ENCODE peak calls at places on chromosome 13, in six cellular contexts. One of them, this sample, is unnamed.

GRCh38 chr13:23959231-23959862 is 62.0 kb upstream of the C1QTNF9B start:
- DNase-seq in breast epithelium: no peak
- DNase-seq in prostate gland: no peak
- DNase-seq in tibial nerve: no peak
- DNase-seq in GM12878: no peak
- DNase-seq in heart left ventricle: no peak
- DNase-seq in this sample: peak

GRCh38 chr13:96637039-96637438 is 357.2 kb downstream of the OXGR1 start:
- DNase-seq in breast epithelium: no peak
- DNase-seq in prostate gland: no peak
- DNase-seq in tibial nerve: no peak
- DNase-seq in heart left ventricle: no peak
- DNase-seq in GM12878: no peak
- DNase-seq in this sample: no peak

GRCh38 chr13:94173312-94173854 is 306.1 kb downstream of the DCT start:
- DNase-seq in tibial nerve: no peak
- DNase-seq in prostate gland: no peak
- DNase-seq in GM12878: no peak
- DNase-seq in breast epithelium: no peak
- DNase-seq in heart left ventricle: no peak
- DNase-seq in this sample: no peak

GRCh38 chr13:40120781-40121180 is 465.3 kb downstream of the COG6 start:
- DNase-seq in prostate gland: no peak
- DNase-seq in breast epithelium: no peak
- DNase-seq in GM12878: no peak
- DNase-seq in tibial nerve: no peak
- DNase-seq in heart left ventricle: no peak
- DNase-seq in this sample: no peak

GRCh38 chr13:29901714-29902631 is 51.6 kb upstream of the UBL3 start:
- DNase-seq in GM12878: no peak
- DNase-seq in breast epithelium: peak
- DNase-seq in prostate gland: no peak
- DNase-seq in tibial nerve: peak
- DNase-seq in heart left ventricle: no peak
- DNase-seq in this sample: no peak

GRCh38 chr13:56736966-56737365 is 403.8 kb upstream of the PRR20A start:
- DNase-seq in breast epithelium: no peak
- DNase-seq in prostate gland: no peak
- DNase-seq in GM12878: no peak
- DNase-seq in heart left ventricle: no peak
- DNase-seq in tibial nerve: no peak
- DNase-seq in this sample: no peak

GRCh38 chr13:40053401-40053800 is 397.9 kb downstream of the COG6 start:
- DNase-seq in breast epithelium: no peak
- DNase-seq in tibial nerve: no peak
- DNase-seq in heart left ventricle: no peak
- DNase-seq in GM12878: no peak
- DNase-seq in prostate gland: no peak
- DNase-seq in this sample: no peak

GRCh38 chr13:31909889-31910551 is 121.6 kb upstream of the FRY start:
- DNase-seq in tibial nerve: peak
- DNase-seq in prostate gland: peak
- DNase-seq in heart left ventricle: no peak
- DNase-seq in GM12878: peak
- DNase-seq in breast epithelium: no peak
- DNase-seq in this sample: peak

GRCh38 chr13:23427342-23428182 is 5.9 kb downstream of the SACS start:
- DNase-seq in GM12878: no peak
- DNase-seq in tibial nerve: no peak
- DNase-seq in prostate gland: peak
- DNase-seq in breast epithelium: peak
- DNase-seq in heart left ventricle: no peak
- DNase-seq in this sample: peak

GRCh38 chr13:71867101-71867814 is at the start of gene DACH1:
- DNase-seq in tibial nerve: peak
- DNase-seq in GM12878: no peak
- DNase-seq in breast epithelium: no peak
- DNase-seq in heart left ventricle: peak
- DNase-seq in prostate gland: peak
- DNase-seq in this sample: peak

GRCh38 chr13:69199664-69200063 is 908.0 kb upstream of the ATXN8OS start:
- DNase-seq in heart left ventricle: no peak
- DNase-seq in breast epithelium: no peak
- DNase-seq in prostate gland: no peak
- DNase-seq in GM12878: no peak
- DNase-seq in tibial nerve: no peak
- DNase-seq in this sample: no peak

GRCh38 chr13:100521912-100522490 is 66.6 kb downstream of the GGACT start:
- DNase-seq in prostate gland: no peak
- DNase-seq in GM12878: no peak
- DNase-seq in tibial nerve: no peak
- DNase-seq in breast epithelium: no peak
- DNase-seq in heart left ventricle: no peak
- DNase-seq in this sample: no peak

GRCh38 chr13:35552172-35552844 is 75.8 kb upstream of the MAB21L1 start:
- DNase-seq in breast epithelium: no peak
- DNase-seq in GM12878: no peak
- DNase-seq in prostate gland: no peak
- DNase-seq in tibial nerve: no peak
- DNase-seq in heart left ventricle: no peak
- DNase-seq in this sample: no peak

GRCh38 chr13:95193509-95194230 is 107.6 kb downstream of the ABCC4 start:
- DNase-seq in GM12878: no peak
- DNase-seq in breast epithelium: no peak
- DNase-seq in heart left ventricle: no peak
- DNase-seq in prostate gland: no peak
- DNase-seq in tibial nerve: no peak
- DNase-seq in this sample: no peak

GRCh38 chr13:72204291-72204690 is 337.3 kb upstream of the DACH1 start:
- DNase-seq in breast epithelium: no peak
- DNase-seq in heart left ventricle: no peak
- DNase-seq in tibial nerve: no peak
- DNase-seq in prostate gland: no peak
- DNase-seq in GM12878: no peak
- DNase-seq in this sample: no peak

GRCh38 chr13:40315416-40316064 is 350.9 kb downstream of the FOXO1 start:
- DNase-seq in tibial nerve: no peak
- DNase-seq in prostate gland: no peak
- DNase-seq in heart left ventricle: no peak
- DNase-seq in breast epithelium: peak
- DNase-seq in GM12878: no peak
- DNase-seq in this sample: no peak

GRCh38 chr13:32019612-32020233 is 11.9 kb upstream of the FRY start:
- DNase-seq in tibial nerve: peak
- DNase-seq in breast epithelium: no peak
- DNase-seq in heart left ventricle: no peak
- DNase-seq in GM12878: peak
- DNase-seq in prostate gland: peak
- DNase-seq in this sample: peak

GRCh38 chr13:66506979-66507378 is 723.2 kb downstream of the PCDH9 start:
- DNase-seq in prostate gland: no peak
- DNase-seq in heart left ventricle: no peak
- DNase-seq in breast epithelium: no peak
- DNase-seq in tibial nerve: no peak
- DNase-seq in GM12878: no peak
- DNase-seq in this sample: no peak

GRCh38 chr13:76822691-76823267 is 63.4 kb downstream of the KCTD12 start:
- DNase-seq in GM12878: no peak
- DNase-seq in heart left ventricle: no peak
- DNase-seq in prostate gland: no peak
- DNase-seq in tibial nerve: no peak
- DNase-seq in breast epithelium: no peak
- DNase-seq in this sample: no peak

GRCh38 chr13:40186636-40187323 is 479.7 kb downstream of the FOXO1 start:
- DNase-seq in heart left ventricle: no peak
- DNase-seq in GM12878: no peak
- DNase-seq in tibial nerve: no peak
- DNase-seq in breast epithelium: no peak
- DNase-seq in prostate gland: no peak
- DNase-seq in this sample: no peak

GRCh38 chr13:92833071-92833470 is 393.5 kb upstream of the GPC6 start:
- DNase-seq in breast epithelium: no peak
- DNase-seq in heart left ventricle: no peak
- DNase-seq in prostate gland: no peak
- DNase-seq in GM12878: no peak
- DNase-seq in tibial nerve: no peak
- DNase-seq in this sample: no peak

GRCh38 chr13:25803626-25804025 is 248.2 kb downstream of the SHISA2 start:
- DNase-seq in tibial nerve: no peak
- DNase-seq in prostate gland: no peak
- DNase-seq in GM12878: no peak
- DNase-seq in heart left ventricle: no peak
- DNase-seq in breast epithelium: no peak
- DNase-seq in this sample: no peak

GRCh38 chr13:35210234-35210633 is 266.3 kb downstream of the MAB21L1 start:
- DNase-seq in tibial nerve: no peak
- DNase-seq in GM12878: no peak
- DNase-seq in breast epithelium: no peak
- DNase-seq in prostate gland: no peak
- DNase-seq in heart left ventricle: no peak
- DNase-seq in this sample: no peak

GRCh38 chr13:65679240-65679639 is 1550.9 kb downstream of the PCDH9 start:
- DNase-seq in tibial nerve: no peak
- DNase-seq in prostate gland: no peak
- DNase-seq in breast epithelium: no peak
- DNase-seq in GM12878: no peak
- DNase-seq in heart left ventricle: no peak
- DNase-seq in this sample: no peak

GRCh38 chr13:26590379-26590778 is 32.9 kb downstream of the WASF3 start:
- DNase-seq in heart left ventricle: no peak
- DNase-seq in prostate gland: no peak
- DNase-seq in GM12878: no peak
- DNase-seq in breast epithelium: no peak
- DNase-seq in tibial nerve: no peak
- DNase-seq in this sample: no peak

GRCh38 chr13:65585346-65585745 is 1644.8 kb downstream of the PCDH9 start:
- DNase-seq in prostate gland: no peak
- DNase-seq in breast epithelium: no peak
- DNase-seq in GM12878: no peak
- DNase-seq in tibial nerve: no peak
- DNase-seq in heart left ventricle: no peak
- DNase-seq in this sample: no peak

GRCh38 chr13:32501058-32501457 is 37.5 kb downstream of the N4BP2L2 start:
- DNase-seq in prostate gland: no peak
- DNase-seq in heart left ventricle: no peak
- DNase-seq in breast epithelium: no peak
- DNase-seq in GM12878: no peak
- DNase-seq in tibial nerve: no peak
- DNase-seq in this sample: no peak

GRCh38 chr13:57739791-57740190 is 108.2 kb downstream of the PCDH17 start:
- DNase-seq in prostate gland: no peak
- DNase-seq in tibial nerve: no peak
- DNase-seq in GM12878: no peak
- DNase-seq in heart left ventricle: no peak
- DNase-seq in breast epithelium: no peak
- DNase-seq in this sample: no peak

GRCh38 chr13:27574661-27575060 is 45.7 kb downstream of the LNX2 start:
- DNase-seq in heart left ventricle: no peak
- DNase-seq in tibial nerve: no peak
- DNase-seq in GM12878: no peak
- DNase-seq in breast epithelium: no peak
- DNase-seq in prostate gland: no peak
- DNase-seq in this sample: no peak

GRCh38 chr13:100828226-100828625 is 153.6 kb upstream of the TMTC4 start:
- DNase-seq in heart left ventricle: no peak
- DNase-seq in GM12878: no peak
- DNase-seq in tibial nerve: no peak
- DNase-seq in prostate gland: no peak
- DNase-seq in breast epithelium: no peak
- DNase-seq in this sample: no peak

GRCh38 chr13:112444416-112445399 is 68.6 kb downstream of the SPACA7 start:
- DNase-seq in tibial nerve: no peak
- DNase-seq in breast epithelium: peak
- DNase-seq in heart left ventricle: peak
- DNase-seq in prostate gland: no peak
- DNase-seq in GM12878: no peak
- DNase-seq in this sample: peak

GRCh38 chr13:44379885-44380284 is 6.3 kb downstream of the SERP2 start:
- DNase-seq in prostate gland: no peak
- DNase-seq in tibial nerve: no peak
- DNase-seq in GM12878: no peak
- DNase-seq in heart left ventricle: no peak
- DNase-seq in breast epithelium: no peak
- DNase-seq in this sample: no peak
- TF ChIP-seq POLR2A in prostate gland: no peak
- TF ChIP-seq POLR2A in tibial nerve: no peak
- TF ChIP-seq POLR2A in GM12878: no peak
- TF ChIP-seq POLR2A in heart left ventricle: no peak
- TF ChIP-seq POLR2A in breast epithelium: no peak
- TF ChIP-seq POLR2A in this sample: no peak

DNA sequence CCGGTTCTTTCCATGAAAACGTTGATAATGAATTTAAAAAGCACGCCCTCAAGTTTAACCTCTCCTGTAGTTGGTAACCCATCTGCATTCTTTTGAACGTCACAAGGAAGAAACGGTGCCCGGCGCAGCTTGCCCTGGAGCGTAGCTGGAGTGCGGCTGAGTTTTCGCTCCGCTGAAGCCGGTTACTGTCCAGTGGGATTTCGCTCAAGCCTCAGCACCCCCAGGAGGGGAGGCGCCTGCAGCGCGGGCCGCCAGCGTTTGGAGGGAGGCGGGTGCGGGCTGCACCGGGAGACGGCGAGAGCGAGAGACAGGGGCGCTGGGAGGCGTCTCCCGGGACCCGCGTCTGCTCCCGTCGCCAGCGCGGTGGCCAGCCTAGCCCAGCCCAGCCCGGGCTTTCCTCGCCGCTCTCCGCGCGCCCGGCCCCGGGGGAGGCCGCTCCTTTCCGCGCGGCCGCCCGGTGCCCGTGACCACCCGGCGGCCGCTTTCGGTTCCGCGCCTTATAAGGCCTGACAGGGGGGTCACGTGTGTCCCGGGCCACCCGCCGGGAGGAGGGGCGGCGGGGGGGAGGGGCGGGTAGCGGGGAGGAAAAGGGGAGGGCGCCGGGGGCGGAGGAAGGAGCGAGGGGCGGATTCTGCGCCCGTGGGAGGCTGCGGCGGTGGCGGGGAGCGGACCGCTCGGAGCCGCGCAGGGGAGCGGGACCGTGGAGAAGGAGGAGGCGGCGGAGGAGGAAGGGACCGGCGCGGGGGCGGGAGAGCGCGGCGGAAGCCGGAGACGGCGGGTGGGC is 8.3 kb upstream of the DGKH start:
- DNase-seq in breast epithelium: peak
- DNase-seq in tibial nerve: peak
- DNase-seq in prostate gland: peak
- DNase-seq in GM12878: peak
- DNase-seq in heart left ventricle: peak
- DNase-seq in this sample: peak
- TF ChIP-seq POLR2A in breast epithelium: no peak
- TF ChIP-seq POLR2A in tibial nerve: peak
- TF ChIP-seq POLR2A in prostate gland: peak
- TF ChIP-seq POLR2A in GM12878: peak
- TF ChIP-seq POLR2A in heart left ventricle: peak
- TF ChIP-seq POLR2A in this sample: no peak

GRCh38 chr13:42420304-42420703 is 148.4 kb downstream of the AKAP11 start:
- DNase-seq in GM12878: peak
- DNase-seq in heart left ventricle: no peak
- DNase-seq in tibial nerve: no peak
- DNase-seq in breast epithelium: no peak
- DNase-seq in prostate gland: no peak
- DNase-seq in this sample: no peak
- TF ChIP-seq POLR2A in GM12878: no peak
- TF ChIP-seq POLR2A in heart left ventricle: no peak
- TF ChIP-seq POLR2A in tibial nerve: no peak
- TF ChIP-seq POLR2A in breast epithelium: no peak
- TF ChIP-seq POLR2A in prostate gland: no peak
- TF ChIP-seq POLR2A in this sample: no peak

GRCh38 chr13:75482070-75482819 is at the start of gene TBC1D4:
- DNase-seq in breast epithelium: peak
- DNase-seq in heart left ventricle: peak
- DNase-seq in GM12878: peak
- DNase-seq in prostate gland: peak
- DNase-seq in tibial nerve: peak
- DNase-seq in this sample: peak
- TF ChIP-seq POLR2A in breast epithelium: no peak
- TF ChIP-seq POLR2A in heart left ventricle: peak
- TF ChIP-seq POLR2A in GM12878: peak
- TF ChIP-seq POLR2A in prostate gland: peak
- TF ChIP-seq POLR2A in tibial nerve: no peak
- TF ChIP-seq POLR2A in this sample: no peak

This sample was measured in testis.